ENCODE peak calls at places on chromosomes 1 and 21, in ten cellular contexts. F, C, M, K, P, O, I, A, J and U are unnamed samples.

GRCh38 chr21:17200250-17200649 is 312.6 kb upstream of the CXADR start:
- DNase-seq in O (no peak), M (no peak), I (no peak), P (no peak), J (no peak), K (no peak), C (no peak), F (no peak), A (no peak), U (no peak)

GRCh38 chr1:93447481-93448291 is at the start of gene FNBP1L:
- DNase-seq in F (peak), A (peak), P (peak), J (peak), I (peak), O (no peak), K (peak), M (peak), C (peak), U (peak)

GRCh38 chr1:204858381-204858821 is 12.3 kb upstream of the NFASC start:
- DNase-seq in O (no peak), P (peak), M (no peak), K (peak), J (no peak), F (no peak), A (no peak), C (no peak), I (no peak), U (peak)

GRCh38 chr21:45407629-45408247 is 2.8 kb downstream of the COL18A1 start:
- DNase-seq in O (no peak), K (no peak), P (no peak), F (no peak), I (no peak), M (no peak), A (no peak), J (no peak), C (no peak), U (no peak)

GRCh38 chr1:211182746-211183145 is 48.8 kb upstream of the KCNH1 start:
- DNase-seq in C (no peak), I (no peak), P (no peak), A (no peak), J (no peak), M (no peak), O (no peak), F (no peak), K (no peak), U (no peak)

GRCh38 chr1:72009756-72010441 is 272.4 kb downstream of the NEGR1 start:
- DNase-seq in J (no peak), K (no peak), C (no peak), A (no peak), O (no peak), M (no peak), I (no peak), F (no peak), P (peak), U (no peak)

GRCh38 chr1:218499911-218500310 is 154.8 kb downstream of the TGFB2 start:
- DNase-seq in A (no peak), M (no peak), O (no peak), P (no peak), J (no peak), K (no peak), F (no peak), I (no peak), C (no peak), U (no peak)

GRCh38 chr1:59100975-59101374 is 195.9 kb upstream of the FGGY start:
- DNase-seq in A (no peak), C (no peak), F (no peak), I (no peak), J (no peak), P (no peak), O (no peak), M (no peak), K (peak), U (no peak)

GRCh38 chr1:36384542-36385409 is 948 bp downstream of the STK40 start:
- DNase-seq in K (peak), P (peak), F (peak), C (peak), M (peak), O (no peak), I (no peak), A (peak), J (peak), U (no peak)

GRCh38 chr1:51575406-51576084 is 41.3 kb upstream of the OSBPL9 start:
- DNase-seq in F (no peak), M (no peak), A (no peak), O (no peak), P (no peak), I (no peak), C (no peak), J (no peak), K (peak), U (peak)

GRCh38 chr1:153946622-153947246 is at the start of gene DENND4B:
- DNase-seq in M (peak), A (peak), O (peak), K (peak), C (peak), F (peak), J (peak), P (peak), I (peak), U (peak)

GRCh38 chr1:17875882-17876280 is 120.7 kb downstream of the ACTL8 start:
- DNase-seq in M (no peak), F (no peak), P (no peak), O (no peak), K (peak), A (no peak), I (no peak), C (no peak), J (peak), U (peak)

GRCh38 chr21:14977814-14978213 is 87.0 kb downstream of the NRIP1 start:
- DNase-seq in M (no peak), P (no peak), I (no peak), F (no peak), O (no peak), K (no peak), A (no peak), C (no peak), J (no peak), U (no peak)

GRCh38 chr1:200107004-200107470 is 79.5 kb downstream of the NR5A2 start:
- DNase-seq in P (peak), A (no peak), C (no peak), F (no peak), J (no peak), M (no peak), I (no peak), K (no peak), O (no peak), U (peak)

GRCh38 chr1:59146651-59147358 is 150.1 kb upstream of the FGGY start:
- DNase-seq in J (peak), C (peak), A (peak), K (no peak), I (peak), P (no peak), O (no peak), M (peak), F (peak), U (no peak)

GRCh38 chr1:1599030-1599916 is 662 bp downstream of the FNDC10 start:
- DNase-seq in A (peak), P (peak), C (peak), O (no peak), M (no peak), F (peak), K (no peak), I (no peak), J (peak), U (no peak)

GRCh38 chr1:173355281-173356031 is 121.7 kb upstream of the PRDX6 start:
- DNase-seq in F (peak), A (no peak), P (no peak), M (no peak), I (no peak), J (no peak), K (no peak), C (no peak), O (no peak), U (no peak)

GRCh38 chr1:202967684-202968281 is 726 bp upstream of the CYB5R1 start:
- DNase-seq in P (peak), A (peak), J (peak), K (peak), F (peak), M (no peak), C (no peak), O (no peak), I (no peak), U (no peak)

GRCh38 chr1:109910963-109911798 is 532 bp downstream of the CSF1 start:
- DNase-seq in F (peak), A (peak), P (no peak), K (no peak), O (no peak), M (peak), J (no peak), I (no peak), C (no peak), U (no peak)

GRCh38 chr1:51506537-51506936 is 12.5 kb downstream of the EPS15 start:
- DNase-seq in C (no peak), F (no peak), P (no peak), J (no peak), O (no peak), A (no peak), M (no peak), I (no peak), K (peak), U (no peak)

GRCh38 chr1:39177641-39178040 is 26.9 kb upstream of the MACF1 start:
- DNase-seq in J (no peak), M (no peak), O (no peak), A (no peak), I (no peak), C (no peak), K (no peak), P (no peak), F (no peak), U (no peak)

GRCh38 chr1:170910273-170910672 is 25.1 kb upstream of the MROH9 start:
- DNase-seq in I (no peak), C (no peak), A (no peak), P (no peak), O (no peak), M (no peak), F (no peak), J (no peak), K (peak), U (no peak)

GRCh38 chr1:173870252-173871075 is 2.3 kb downstream of the ZBTB37 start:
- DNase-seq in P (no peak), K (no peak), M (peak), O (no peak), F (peak), A (peak), J (no peak), I (no peak), C (no peak), U (no peak)

GRCh38 chr1:18583326-18583941 is 47.2 kb upstream of the PAX7 start:
- DNase-seq in C (no peak), J (no peak), I (no peak), O (no peak), M (no peak), P (no peak), F (no peak), A (no peak), K (no peak), U (no peak)

GRCh38 chr1:229344937-229345684 is 2.3 kb upstream of the CCSAP start:
- DNase-seq in A (no peak), O (no peak), K (peak), C (no peak), I (no peak), J (no peak), M (no peak), F (no peak), P (no peak), U (no peak)

GRCh38 chr21:34576043-34576466 is 38.9 kb downstream of the RCAN1 start:
- DNase-seq in P (no peak), I (no peak), A (no peak), C (no peak), F (no peak), J (no peak), K (no peak), O (no peak), M (peak), U (no peak)

GRCh38 chr1:226063362-226064167 is 1.0 kb downstream of the H3-3A start:
- DNase-seq in I (peak), J (peak), F (no peak), K (peak), C (peak), A (peak), O (peak), M (peak), P (peak), U (peak)

GRCh38 chr1:93776728-93777127 is 95.1 kb upstream of the BCAR3 start:
- DNase-seq in C (no peak), O (no peak), I (no peak), A (no peak), K (no peak), M (no peak), J (no peak), P (no peak), F (no peak), U (no peak)

GRCh38 chr1:179146476-179146875 is 64.6 kb downstream of the TOR3A start:
- DNase-seq in C (no peak), O (no peak), I (no peak), P (no peak), A (no peak), J (no peak), F (no peak), K (no peak), M (no peak), U (no peak)

GRCh38 chr1:227273557-227273956 is 44.7 kb downstream of the CDC42BPA start:
- DNase-seq in C (no peak), F (no peak), K (peak), I (no peak), J (peak), P (no peak), A (peak), O (no peak), M (no peak), U (no peak)

GRCh38 chr1:202571719-202572339 is 138.4 kb downstream of the SYT2 start:
- DNase-seq in M (peak), F (peak), C (no peak), J (peak), O (peak), A (peak), I (no peak), K (no peak), P (peak), U (peak)

GRCh38 chr1:72066431-72066830 is 215.9 kb downstream of the NEGR1 start:
- DNase-seq in F (no peak), M (no peak), P (no peak), O (no peak), C (no peak), A (no peak), I (no peak), J (no peak), K (no peak), U (no peak)

GRCh38 chr21:36630485-36631206 is 68.3 kb upstream of the SIM2 start:
- DNase-seq in O (no peak), J (peak), F (peak), P (peak), M (peak), K (no peak), I (peak), C (peak), A (peak), U (peak)

GRCh38 chr21:36539434-36540150 is 59.7 kb upstream of the CLDN14 start:
- DNase-seq in K (no peak), J (no peak), O (no peak), F (no peak), C (no peak), I (no peak), M (no peak), A (no peak), P (no peak), U (no peak)

GRCh38 chr1:163048970-163049680 is 20.0 kb upstream of the RGS4 start:
- DNase-seq in P (no peak), A (no peak), I (no peak), C (no peak), M (no peak), K (no peak), O (no peak), F (no peak), J (no peak), U (no peak)

GRCh38 chr1:167795810-167796740 is 74.3 kb downstream of the MPZL1 start:
- DNase-seq in A (no peak), K (no peak), P (peak), F (no peak), C (no peak), J (peak), O (no peak), M (no peak), I (no peak), U (no peak)

GRCh38 chr1:188432427-188432826 is 1603.7 kb downstream of the PLA2G4A start:
- DNase-seq in A (no peak), K (no peak), O (no peak), C (no peak), P (no peak), J (no peak), I (no peak), F (no peak), M (no peak), U (no peak)

GRCh38 chr1:156696755-156697154 is 8.6 kb downstream of the CRABP2 start:
- DNase-seq in C (no peak), P (no peak), K (no peak), M (no peak), J (no peak), F (no peak), O (no peak), I (no peak), A (no peak), U (no peak)